ENCODE peak calls at places on chromosome 9, in eight cellular contexts. H is colonic mucosa, V is caudate nucleus, U is activated gamma-delta T cell treated with Interleukin-2 at 50 U/mL for 16 hours, W is NCI-H446, J is GM04504, T is heart left ventricle, F is hypothalamus. P is an unnamed sample.

GRCh38 chr9:34154052-34154451 is 24.8 kb upstream of the UBAP1 start:
- DNase-seq in V (no peak), J (no peak), F (no peak), H (no peak), U (no peak), W (no peak), T (no peak), P (no peak)

GRCh38 chr9:107856633-107857032 is 367.1 kb upstream of the KLF4 start:
- DNase-seq in F (no peak), U (no peak), T (no peak), J (no peak), W (no peak), V (no peak), H (no peak), P (no peak)

GRCh38 chr9:93908591-93909241 is 46.4 kb downstream of the BARX1 start:
- DNase-seq in T (no peak), J (no peak), V (no peak), W (no peak), F (no peak), H (no peak), U (no peak), P (no peak)

GRCh38 chr9:135344915-135345500 is 134.6 kb upstream of the PPP1R26 start:
- DNase-seq in F (no peak), U (no peak), J (no peak), W (no peak), V (no peak), T (no peak), H (no peak), P (no peak)

GRCh38 chr9:89661956-89662717 is 57.3 kb downstream of the GADD45G start:
- DNase-seq in F (peak), W (peak), V (peak), U (no peak), J (peak), T (peak), H (peak), P (no peak)

GRCh38 chr9:80467632-80468031 is 895.9 kb downstream of the TLE4 start:
- DNase-seq in V (no peak), W (no peak), J (no peak), H (no peak), F (no peak), U (no peak), T (peak), P (no peak)

GRCh38 chr9:91159664-91160121 is 202.0 kb downstream of the AUH start:
- DNase-seq in T (peak), F (no peak), V (no peak), H (peak), J (no peak), W (no peak), U (no peak), P (no peak)

GRCh38 chr9:73577867-73578266 is 426.2 kb downstream of the ANXA1 start:
- DNase-seq in J (no peak), V (peak), U (no peak), W (peak), T (no peak), F (no peak), H (no peak), P (no peak)

GRCh38 chr9:93189369-93190132 is 5.6 kb downstream of the WNK2 start:
- DNase-seq in T (no peak), H (peak), U (no peak), W (no peak), F (no peak), V (no peak), J (no peak), P (no peak)

GRCh38 chr9:32581512-32582143 is 8.7 kb upstream of the NDUFB6 start:
- DNase-seq in J (no peak), V (peak), W (peak), T (no peak), U (peak), H (peak), F (no peak), P (no peak)

GRCh38 chr9:87212563-87213154 is 265.4 kb upstream of the GAS1 start:
- DNase-seq in U (no peak), H (no peak), W (no peak), T (no peak), F (no peak), V (no peak), J (no peak), P (no peak)

GRCh38 chr9:19409406-19410194 is 791 bp downstream of the ACER2 start:
- DNase-seq in J (no peak), V (peak), F (no peak), H (peak), U (no peak), W (peak), T (peak), P (no peak)

GRCh38 chr9:37392272-37392671 is 30.2 kb upstream of the GRHPR start:
- DNase-seq in J (no peak), W (no peak), U (no peak), H (no peak), T (no peak), V (no peak), F (no peak), P (no peak)

GRCh38 chr9:557601-558201 is 283.8 kb upstream of the DMRT1 start:
- DNase-seq in J (no peak), W (no peak), V (no peak), H (no peak), T (no peak), F (no peak), U (no peak), P (no peak)

GRCh38 chr9:89021154-89021803 is 30.0 kb downstream of the S1PR3 start:
- DNase-seq in J (peak), T (no peak), U (no peak), V (no peak), H (no peak), W (no peak), F (no peak), P (no peak)